ENCODE peak calls at places on chromosomes 11 and 22, in nine cellular contexts. O is fibroblast of lung; C is prostate gland; M is HL-60; Y is foreskin keratinocyte; V is coronary artery; X is CD4-positive, CD25-positive, alpha-beta regulatory T cell; P is naive thymus-derived CD4-positive, alpha-beta T cell; I is psoas muscle. N is an unnamed sample.

GRCh38 chr11:33747969-33748368 is 11.7 kb upstream of the CD59 start:
- DNase-seq in O (peak), V (no peak), M (no peak), X (no peak), Y (no peak), C (no peak), I (no peak), P (no peak), N (no peak)

GRCh38 chr11:31412946-31413345 is 43.3 kb downstream of the DNAJC24 start:
- DNase-seq in Y (peak), C (no peak), X (no peak), M (no peak), I (no peak), P (no peak), O (peak), V (no peak), N (no peak)

GRCh38 chr22:47133263-47133662 is 370.8 kb downstream of the TBC1D22A start:
- DNase-seq in I (no peak), P (no peak), C (no peak), Y (no peak), M (no peak), V (no peak), O (no peak), X (no peak), N (no peak)

GRCh38 chr11:47469411-47470179 is 20.7 kb upstream of the RAPSN start:
- DNase-seq in C (no peak), O (no peak), P (no peak), Y (no peak), I (no peak), X (no peak), M (no peak), V (no peak), N (no peak)

GRCh38 chr11:62666259-62666926 is 1.3 kb downstream of the CSKMT start:
- DNase-seq in P (no peak), Y (no peak), X (no peak), C (no peak), M (peak), O (no peak), V (no peak), I (no peak), N (no peak)

GRCh38 chr11:44171518-44171917 is 76.0 kb downstream of the EXT2 start:
- DNase-seq in P (no peak), O (peak), Y (no peak), C (no peak), X (no peak), V (no peak), M (no peak), I (no peak), N (no peak)

GRCh38 chr22:23266780-23267179 is 86.5 kb downstream of the BCR start:
- DNase-seq in O (no peak), V (no peak), I (no peak), M (no peak), Y (no peak), X (no peak), P (no peak), C (no peak), N (no peak)

GRCh38 chr22:44093791-44094190 is 69.7 kb downstream of the PARVB start:
- DNase-seq in P (no peak), I (no peak), M (no peak), C (no peak), V (no peak), X (no peak), Y (no peak), O (no peak), N (no peak)

GRCh38 chr11:105975128-105975527 is 46.9 kb downstream of the MSANTD4 start:
- DNase-seq in Y (peak), O (peak), I (no peak), V (no peak), C (no peak), P (no peak), X (no peak), M (no peak), N (no peak)

GRCh38 chr11:134580635-134581025 is 168.6 kb upstream of the B3GAT1 start:
- DNase-seq in M (no peak), I (no peak), O (no peak), X (no peak), P (no peak), Y (no peak), C (no peak), V (peak), N (no peak)

GRCh38 chr11:44208976-44209603 is 100.8 kb downstream of the ALX4 start:
- DNase-seq in Y (no peak), V (no peak), C (no peak), O (peak), P (no peak), I (no peak), X (no peak), M (no peak), N (no peak)

GRCh38 chr11:107916671-107917241 is 11.5 kb upstream of the RAB39A start:
- DNase-seq in I (no peak), C (no peak), M (peak), Y (no peak), V (no peak), X (peak), O (peak), P (peak), N (no peak)

GRCh38 chr11:28697920-28698827 is 590.0 kb downstream of the METTL15 start:
- DNase-seq in M (peak), P (no peak), V (no peak), Y (no peak), X (peak), I (peak), O (peak), C (peak), N (no peak)

GRCh38 chr22:39682994-39683393 is 112.4 kb downstream of the CACNA1I start:
- DNase-seq in Y (no peak), C (no peak), M (no peak), V (no peak), P (no peak), I (no peak), O (no peak), X (no peak), N (no peak)

GRCh38 chr22:19645905-19646304 is 68.4 kb upstream of the SEPTIN5 start:
- DNase-seq in Y (no peak), I (no peak), M (no peak), P (no peak), X (no peak), V (peak), C (no peak), O (no peak), N (no peak)

GRCh38 chr11:70608568-70609314 is 210.4 kb downstream of the CTTN start:
- DNase-seq in P (no peak), M (no peak), X (no peak), I (peak), C (no peak), O (peak), Y (no peak), V (no peak), N (no peak)

GRCh38 chr11:92981508-92982043 is 12.1 kb downstream of the MTNR1B start:
- DNase-seq in V (no peak), I (no peak), X (no peak), Y (no peak), P (no peak), O (no peak), C (no peak), M (no peak), N (no peak)

GRCh38 chr11:111718436-111719325 is 47.5 kb downstream of the PPP2R1B start:
- DNase-seq in C (peak), I (no peak), M (no peak), X (no peak), Y (no peak), P (no peak), V (no peak), O (peak), N (no peak)

GRCh38 chr22:20032407-20032991 is 11.6 kb downstream of the TANGO2 start:
- DNase-seq in X (no peak), M (no peak), O (no peak), V (no peak), P (no peak), C (no peak), I (no peak), Y (no peak), N (no peak)

GRCh38 chr11:59551651-59552521 is 40.5 kb downstream of the OR4D9 start:
- DNase-seq in X (no peak), P (no peak), C (no peak), Y (no peak), V (no peak), O (peak), I (no peak), M (no peak), N (peak)

GRCh38 chr11:102950622-102951081 is 4.9 kb downstream of the MMP13 start:
- DNase-seq in M (no peak), C (no peak), P (no peak), O (no peak), V (no peak), X (no peak), Y (no peak), I (no peak), N (no peak)

GRCh38 chr11:27444801-27445215 is 27.8 kb downstream of the LGR4 start:
- DNase-seq in O (no peak), X (no peak), V (no peak), P (no peak), C (no peak), I (no peak), M (no peak), Y (no peak), N (no peak)

GRCh38 chr11:120571476-120571875 is 59.9 kb downstream of the GRIK4 start:
- DNase-seq in X (no peak), M (no peak), P (no peak), Y (no peak), C (no peak), O (no peak), V (no peak), I (no peak), N (no peak)

GRCh38 chr11:11396290-11397042 is 43.4 kb upstream of the CSNK2A3 start:
- DNase-seq in I (peak), Y (peak), V (no peak), P (no peak), C (no peak), O (peak), M (no peak), X (no peak), N (no peak)

GRCh38 chr11:18731949-18732821 is 6.2 kb upstream of the IGSF22 start:
- DNase-seq in Y (no peak), C (peak), O (peak), X (peak), P (peak), M (peak), V (no peak), I (peak), N (no peak)

GRCh38 chr11:120539681-120540369 is 28.3 kb downstream of the GRIK4 start:
- DNase-seq in O (peak), X (no peak), Y (peak), I (no peak), V (no peak), C (no peak), M (no peak), P (no peak), N (no peak)

GRCh38 chr11:121931748-121932352 is 184.2 kb downstream of the BLID start:
- DNase-seq in C (no peak), V (no peak), M (no peak), O (no peak), X (no peak), I (no peak), P (no peak), Y (no peak), N (no peak)

GRCh38 chr11:45106006-45106405 is 40.4 kb upstream of the PRDM11 start:
- DNase-seq in Y (no peak), P (no peak), V (no peak), I (no peak), M (no peak), C (no peak), X (no peak), O (no peak), N (no peak)

GRCh38 chr11:123083623-123084029 is 21.7 kb upstream of the HSPA8 start:
- DNase-seq in O (peak), I (peak), M (peak), Y (peak), C (peak), V (peak), X (peak), P (no peak), N (peak)

GRCh38 chr22:17303840-17304779 is 65.2 kb upstream of the CECR2 start:
- DNase-seq in P (peak), C (no peak), I (no peak), V (no peak), M (no peak), O (no peak), X (peak), Y (no peak), N (no peak)

GRCh38 chr11:120878781-120879180 is 145.1 kb upstream of the TBCEL start:
- DNase-seq in V (no peak), Y (no peak), X (no peak), M (no peak), P (no peak), I (no peak), C (no peak), O (no peak), N (no peak)

GRCh38 chr11:104254347-104254746 is 90.4 kb upstream of the PDGFD start:
- DNase-seq in Y (no peak), C (no peak), P (no peak), V (no peak), M (peak), I (peak), X (peak), O (peak), N (no peak)

GRCh38 chr11:45405916-45406670 is 120.0 kb upstream of the SYT13 start:
- DNase-seq in M (no peak), P (no peak), Y (no peak), X (no peak), O (no peak), C (no peak), V (no peak), I (no peak), N (no peak)

GRCh38 chr11:133639408-133639807 is 107.1 kb upstream of the OPCML start:
- DNase-seq in X (no peak), V (no peak), P (no peak), M (no peak), O (no peak), I (no peak), Y (no peak), C (no peak), N (no peak)

GRCh38 chr11:77052531-77052930 is 14.2 kb upstream of the CAPN5 start:
- DNase-seq in C (no peak), V (no peak), P (no peak), O (no peak), I (no peak), X (no peak), Y (no peak), M (no peak), N (no peak)

DNA sequence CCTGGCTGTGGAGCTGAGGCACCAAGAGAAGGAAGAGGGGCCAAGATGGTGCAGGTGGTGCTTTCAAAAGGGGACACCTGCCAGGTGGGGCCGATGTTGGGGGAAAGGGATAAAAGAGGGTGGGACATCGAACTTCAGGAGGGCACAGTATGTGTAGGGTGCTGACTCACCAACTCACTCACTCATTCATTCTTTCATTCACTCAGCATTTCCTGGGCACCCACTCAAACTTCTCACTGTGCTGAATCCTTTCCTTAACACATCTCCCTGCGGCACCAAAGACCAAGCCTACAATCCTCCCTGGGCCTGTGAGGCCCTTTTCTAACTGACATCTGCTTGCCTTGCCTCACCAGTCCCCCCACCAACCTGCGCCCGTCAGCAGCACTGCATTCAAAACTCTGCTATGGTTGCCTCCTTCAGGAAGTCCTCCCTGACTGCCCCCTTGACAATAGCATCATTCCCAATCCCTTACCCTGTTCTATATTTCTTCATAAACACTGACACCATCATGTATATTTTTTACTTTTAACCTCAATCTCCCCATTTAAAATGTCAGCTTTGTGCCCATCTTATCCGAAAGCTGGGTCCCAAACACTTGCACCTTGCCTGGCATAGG is 246.6 kb downstream of the MN1 start:
- DNase-seq in X (no peak), P (no peak), M (no peak), Y (no peak), I (no peak), V (no peak), O (peak), C (no peak), N (no peak)
- H3K27ac ChIP-seq in X (no peak), P (no peak), M (no peak), Y (peak), I (no peak), V (no peak), O (no peak), C (no peak), N (no peak)

DNA sequence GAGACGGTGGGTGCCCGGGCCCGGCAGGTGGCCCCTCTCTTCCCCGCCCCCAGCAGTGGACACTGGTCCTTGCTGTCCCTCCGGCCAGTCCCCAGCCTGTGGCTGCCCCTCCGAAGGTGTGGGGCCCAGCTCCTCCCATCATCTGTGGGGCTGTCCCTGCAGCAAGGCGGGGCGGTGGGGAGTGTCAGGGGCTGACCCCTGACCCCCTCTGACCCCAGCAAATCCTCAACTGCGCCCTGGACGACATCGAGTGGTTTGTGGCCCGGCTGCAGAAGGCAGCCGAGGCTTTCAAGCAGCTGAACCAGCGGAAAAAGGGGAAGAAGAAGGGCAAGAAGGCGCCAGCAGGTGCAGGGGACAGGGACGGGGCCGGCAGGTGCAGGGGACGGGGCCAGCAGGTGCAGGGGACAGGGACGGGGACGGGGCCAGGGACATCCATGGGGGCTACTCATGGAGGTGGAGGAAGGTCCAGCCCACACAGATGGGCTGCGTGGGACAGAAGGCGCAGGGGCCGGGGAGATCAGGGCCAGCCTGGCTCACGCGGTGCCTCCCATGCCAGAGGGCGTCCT is 15.4 kb downstream of the EPS8L2 start:
- DNase-seq in M (peak), I (no peak), C (no peak), V (no peak), P (no peak), O (no peak), X (no peak), Y (no peak), N (no peak)
- H3K27ac ChIP-seq in M (no peak), I (no peak), C (no peak), V (no peak), P (no peak), O (no peak), X (no peak), Y (no peak), N (no peak)

DNA sequence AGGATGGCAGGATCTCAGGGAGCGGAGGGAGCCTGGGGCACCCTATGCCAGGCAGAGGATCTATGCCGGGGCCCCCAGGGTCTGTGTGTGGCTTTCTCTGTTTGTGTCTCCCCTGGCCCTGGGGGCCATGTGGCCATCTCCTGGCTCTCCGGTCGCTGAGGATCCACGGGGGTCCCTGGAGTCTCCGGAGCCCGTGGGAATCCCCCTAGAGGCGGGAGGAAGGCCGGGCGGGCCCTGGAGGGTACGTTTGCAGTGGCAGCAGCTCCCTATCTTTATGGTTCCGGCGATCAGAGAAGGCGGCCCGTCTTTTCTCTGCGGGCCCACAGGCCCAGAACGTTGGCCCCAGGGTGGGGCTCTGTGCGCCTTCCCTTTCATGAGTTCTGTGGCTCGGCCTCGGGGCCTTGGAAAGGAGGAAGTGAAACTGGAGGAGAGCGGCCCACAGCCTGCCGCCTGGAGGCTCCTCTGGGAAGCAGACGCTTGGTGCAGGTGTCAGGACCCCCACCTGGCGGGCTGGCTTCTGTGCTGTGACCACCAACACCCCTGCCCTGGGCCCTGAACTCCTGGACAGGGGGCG is 82.1 kb downstream of the KCNQ1 start:
- DNase-seq in I (peak), O (no peak), V (peak), C (no peak), X (no peak), M (peak), P (peak), Y (no peak), N (no peak)
- H3K27ac ChIP-seq in I (no peak), O (no peak), V (peak), C (no peak), X (peak), M (no peak), P (peak), Y (no peak), N (no peak)

GRCh38 chr11:129323896-129324522 is 51.6 kb upstream of the BARX2 start:
- DNase-seq in C (no peak), I (no peak), M (peak), Y (no peak), X (no peak), O (no peak), P (no peak), V (no peak), N (no peak)
- H3K27ac ChIP-seq in C (no peak), I (no peak), M (peak), Y (no peak), X (no peak), O (no peak), P (no peak), V (peak), N (peak)

GRCh38 chr11:94130589-94131362 is 2.1 kb downstream of the PANX1 start:
- DNase-seq in I (no peak), V (no peak), M (no peak), C (no peak), Y (peak), P (no peak), X (no peak), O (peak), N (no peak)
- H3K27ac ChIP-seq in I (peak), V (peak), M (no peak), C (no peak), Y (peak), P (no peak), X (no peak), O (peak), N (no peak)

N was measured in substantia nigra.